ENCODE peak calls at places on chromosome 12, in six cellular contexts. One of them, this sample, is unnamed.
A peak's percentile ranks its signal among the peaks of the same experiment; 100 is the strongest.

GRCh38 chr12:90100619-90101018 is 392.0 kb upstream of the ATP2B1 start:
- DNase-seq in mammary epithelial cell: no peak
- DNase-seq in GM23248: no peak
- DNase-seq in fibroblast of lung: no peak
- DNase-seq in H1: no peak
- DNase-seq in astrocyte: no peak
- DNase-seq in this sample: no peak

GRCh38 chr12:84276215-84276614 is 636.4 kb downstream of the SLC6A15 start:
- DNase-seq in astrocyte: no peak
- DNase-seq in fibroblast of lung: peak; percentile 4
- DNase-seq in GM23248: no peak
- DNase-seq in H1: no peak
- DNase-seq in mammary epithelial cell: no peak
- DNase-seq in this sample: no peak

GRCh38 chr12:109735825-109736551 is 22.4 kb downstream of the FAM222A start:
- DNase-seq in H1: peak; percentile 38
- DNase-seq in mammary epithelial cell: no peak
- DNase-seq in GM23248: no peak
- DNase-seq in fibroblast of lung: no peak
- DNase-seq in astrocyte: no peak
- DNase-seq in this sample: no peak

GRCh38 chr12:92721130-92721529 is 18.3 kb downstream of the PLEKHG7 start:
- DNase-seq in fibroblast of lung: no peak
- DNase-seq in GM23248: no peak
- DNase-seq in astrocyte: peak; percentile 58
- DNase-seq in mammary epithelial cell: no peak
- DNase-seq in H1: no peak
- DNase-seq in this sample: no peak

GRCh38 chr12:110841007-110841406 is 5.8 kb upstream of the CCDC63 start:
- DNase-seq in astrocyte: no peak
- DNase-seq in mammary epithelial cell: no peak
- DNase-seq in fibroblast of lung: no peak
- DNase-seq in H1: no peak
- DNase-seq in GM23248: no peak
- DNase-seq in this sample: no peak

GRCh38 chr12:105705765-105706164 is 375.3 kb downstream of the C12orf75 start:
- DNase-seq in astrocyte: peak; percentile 55
- DNase-seq in fibroblast of lung: peak; percentile 79
- DNase-seq in GM23248: peak; percentile 61
- DNase-seq in H1: peak; percentile 78
- DNase-seq in mammary epithelial cell: peak; percentile 30
- DNase-seq in this sample: peak; percentile 14

GRCh38 chr12:29734748-29735147 is 49.0 kb downstream of the TMTC1 start:
- DNase-seq in GM23248: no peak
- DNase-seq in H1: no peak
- DNase-seq in fibroblast of lung: peak; percentile 28
- DNase-seq in mammary epithelial cell: no peak
- DNase-seq in astrocyte: no peak
- DNase-seq in this sample: no peak

GRCh38 chr12:121580959-121581680 is at the start of gene KDM2B:
- DNase-seq in mammary epithelial cell: no peak
- DNase-seq in fibroblast of lung: peak; percentile 64
- DNase-seq in H1: peak; percentile 59
- DNase-seq in astrocyte: peak; percentile 50
- DNase-seq in GM23248: peak; percentile 65
- DNase-seq in this sample: peak; percentile 29

GRCh38 chr12:93325855-93326254 is 51.9 kb upstream of the NUDT4 start:
- DNase-seq in mammary epithelial cell: peak; percentile 93
- DNase-seq in fibroblast of lung: peak; percentile 59
- DNase-seq in H1: no peak
- DNase-seq in astrocyte: peak; percentile 97
- DNase-seq in GM23248: peak; percentile 95
- DNase-seq in this sample: no peak

GRCh38 chr12:52232916-52233461 is at the start of gene KRT7:
- DNase-seq in H1: peak; percentile 69
- DNase-seq in astrocyte: no peak
- DNase-seq in mammary epithelial cell: peak; percentile 90
- DNase-seq in fibroblast of lung: no peak
- DNase-seq in GM23248: no peak
- DNase-seq in this sample: no peak
- TF ChIP-seq EZH2 in H1: peak; percentile 53
- TF ChIP-seq EZH2 in astrocyte: no peak
- TF ChIP-seq EZH2 in mammary epithelial cell: no peak
- TF ChIP-seq EZH2 in fibroblast of lung: no peak
- TF ChIP-seq EZH2 in GM23248: no peak
- TF ChIP-seq EZH2 in this sample: no peak

GRCh38 chr12:68374315-68374982 is 42.3 kb upstream of the MDM1 start:
- DNase-seq in mammary epithelial cell: peak; percentile 17
- DNase-seq in astrocyte: no peak
- DNase-seq in H1: no peak
- DNase-seq in fibroblast of lung: no peak
- DNase-seq in GM23248: no peak
- DNase-seq in this sample: no peak
- H3K9ac ChIP-seq in mammary epithelial cell: no peak overlapping the region
- H3K9ac ChIP-seq in astrocyte: no peak overlapping the region
- H3K9ac ChIP-seq in H1: no peak overlapping the region
- H3K9ac ChIP-seq in fibroblast of lung: no peak overlapping the region
- H3K9ac ChIP-seq in GM23248: no peak overlapping the region
- H3K9ac ChIP-seq in this sample: no peak overlapping the region

GRCh38 chr12:107775093-107775721 is 703 bp downstream of the ASCL4 start:
- DNase-seq in GM23248: peak; percentile 30
- DNase-seq in astrocyte: no peak
- DNase-seq in mammary epithelial cell: no peak
- DNase-seq in H1: peak; percentile 85
- DNase-seq in fibroblast of lung: no peak
- DNase-seq in this sample: no peak
- TF ChIP-seq EZH2 in GM23248: no peak
- TF ChIP-seq EZH2 in astrocyte: peak; percentile 53
- TF ChIP-seq EZH2 in mammary epithelial cell: no peak
- TF ChIP-seq EZH2 in H1: peak; percentile 73
- TF ChIP-seq EZH2 in fibroblast of lung: no peak
- TF ChIP-seq EZH2 in this sample: no peak

DNA sequence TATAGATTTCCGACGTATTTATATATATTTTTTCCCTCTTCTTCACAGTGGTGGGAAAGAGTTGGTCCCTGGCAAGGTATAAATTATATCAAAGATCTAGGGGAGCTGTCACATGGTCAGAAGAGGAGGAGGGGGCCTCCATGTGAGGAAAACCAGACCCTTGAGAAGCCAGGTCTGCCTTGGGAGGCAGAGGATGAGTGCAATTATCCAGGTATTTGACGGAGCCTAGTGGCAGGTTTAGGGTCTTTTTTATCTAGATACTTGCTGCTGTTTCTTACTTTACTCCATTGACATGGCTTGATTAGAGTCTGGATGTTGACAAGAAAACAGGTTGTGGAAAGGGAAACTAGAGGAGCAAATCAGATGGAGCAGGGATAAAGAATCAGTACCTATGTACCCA is 5.5 kb downstream of the COPZ1 start:
- DNase-seq in H1: no peak
- DNase-seq in fibroblast of lung: no peak
- DNase-seq in GM23248: no peak
- DNase-seq in astrocyte: no peak
- DNase-seq in mammary epithelial cell: no peak
- DNase-seq in this sample: no peak
- H3K9ac ChIP-seq in H1: no peak overlapping the region
- H3K9ac ChIP-seq in fibroblast of lung: no peak overlapping the region
- H3K9ac ChIP-seq in GM23248: no peak overlapping the region
- H3K9ac ChIP-seq in astrocyte: no peak overlapping the region
- H3K9ac ChIP-seq in mammary epithelial cell: no peak overlapping the region
- H3K9ac ChIP-seq in this sample: no peak overlapping the region

GRCh38 chr12:114396869-114397719 is 8.8 kb downstream of the TBX5 start:
- DNase-seq in H1: no peak
- DNase-seq in fibroblast of lung: peak; percentile 42
- DNase-seq in astrocyte: no peak
- DNase-seq in GM23248: peak; percentile 63
- DNase-seq in mammary epithelial cell: no peak
- DNase-seq in this sample: no peak

GRCh38 chr12:114397978-114398881 is 7.7 kb downstream of the TBX5 start:
- DNase-seq in fibroblast of lung: peak; percentile 31
- DNase-seq in mammary epithelial cell: no peak
- DNase-seq in astrocyte: no peak
- DNase-seq in GM23248: no peak
- DNase-seq in H1: no peak
- DNase-seq in this sample: no peak

GRCh38 chr12:114395755-114396152 is 10.2 kb downstream of the TBX5 start:
- DNase-seq in fibroblast of lung: peak; percentile 81
- DNase-seq in mammary epithelial cell: no peak
- DNase-seq in astrocyte: no peak
- DNase-seq in H1: no peak
- DNase-seq in GM23248: peak; percentile 96
- DNase-seq in this sample: no peak

GRCh38 chr12:114393569-114393968 is 12.4 kb downstream of the TBX5 start:
- DNase-seq in H1: no peak
- DNase-seq in GM23248: no peak
- DNase-seq in astrocyte: no peak
- DNase-seq in fibroblast of lung: no peak
- DNase-seq in mammary epithelial cell: no peak
- DNase-seq in this sample: no peak

GRCh38 chr12:114396153-114396868 is 9.6 kb downstream of the TBX5 start:
- DNase-seq in astrocyte: no peak
- DNase-seq in H1: no peak
- DNase-seq in mammary epithelial cell: no peak
- DNase-seq in GM23248: peak; percentile 80
- DNase-seq in fibroblast of lung: peak; percentile 66
- DNase-seq in this sample: no peak
- TF ChIP-seq EZH2 in astrocyte: peak; percentile 44
- TF ChIP-seq EZH2 in H1: peak; percentile 84
- TF ChIP-seq EZH2 in mammary epithelial cell: peak; percentile 76
- TF ChIP-seq EZH2 in GM23248: no peak
- TF ChIP-seq EZH2 in fibroblast of lung: no peak
- TF ChIP-seq EZH2 in this sample: no peak

This sample was measured in DND-41.